ENCODE peak calls at places on chromosomes 3 and 15, in six cellular contexts. G is foreskin fibroblast, D is ovary, P is A549, K is left lung, J is right cardiac atrium. E is an unnamed sample.

GRCh38 chr3:129022114-129022994 is 21.2 kb downstream of the EFCC1 start:
- DNase-seq in G (peak; percentile 21), D (peak; percentile 86), P (no peak), K (peak; percentile 69), J (peak; percentile 90), E (no peak)

GRCh38 chr3:35664460-35664919 is 25.2 kb downstream of the ARPP21 start:
- DNase-seq in G (no peak), D (peak; percentile 11), P (no peak), K (peak; percentile 35), J (peak; percentile 81), E (peak; percentile 20)

GRCh38 chr3:51942603-51943450 is 664 bp downstream of the PARP3 start:
- DNase-seq in G (peak; percentile 74), D (peak; percentile 52), P (peak; percentile 60), K (peak; percentile 69), J (peak; percentile 83), E (peak; percentile 65)

GRCh38 chr3:141360888-141361598 is 7.3 kb upstream of the ZBTB38 start:
- DNase-seq in G (peak; percentile 81), D (no peak), P (peak; percentile 95), K (no peak), J (no peak), E (peak; percentile 43)

GRCh38 chr3:190024912-190025311 is 95.8 kb downstream of the P3H2 start:
- DNase-seq in G (no peak), D (no peak), P (no peak), K (no peak), J (no peak), E (no peak)

GRCh38 chr3:144085964-144086363 is 114.3 kb downstream of the DIPK2A start:
- DNase-seq in G (peak; percentile 14), D (no peak), P (peak; percentile 4), K (no peak), J (no peak), E (no peak)

GRCh38 chr3:148962513-148962912 is 28.8 kb upstream of the GYG1 start:
- DNase-seq in G (peak; percentile 65), D (peak; percentile 37), P (peak; percentile 76), K (no peak), J (no peak), E (no peak)

GRCh38 chr3:126288314-126288713 is 68.9 kb downstream of the KLF15 start:
- DNase-seq in G (no peak), D (no peak), P (no peak), K (no peak), J (peak; percentile 88), E (no peak)

GRCh38 chr3:52983336-52983807 is 62.5 kb downstream of the SFMBT1 start:
- DNase-seq in G (no peak), D (no peak), P (no peak), K (no peak), J (no peak), E (peak; percentile 26)

GRCh38 chr3:139288266-139288821 is 55.5 kb upstream of the MRPS22 start:
- DNase-seq in G (peak; percentile 57), D (peak; percentile 67), P (no peak), K (no peak), J (peak; percentile 66), E (no peak)

GRCh38 chr15:101111570-101112262 is 140.1 kb downstream of the CHSY1 start:
- DNase-seq in G (no peak), D (no peak), P (no peak), K (no peak), J (no peak), E (no peak)

GRCh38 chr15:101765772-101766456 is 37.4 kb upstream of the OR4F6 start:
- DNase-seq in G (no peak), D (no peak), P (no peak), K (no peak), J (no peak), E (no peak)

GRCh38 chr3:12796171-12797123 is at the start of gene CAND2:
- DNase-seq in G (peak; percentile 14), D (peak; percentile 81), P (peak; percentile 37), K (peak; percentile 57), J (peak; percentile 93), E (peak; percentile 50)

GRCh38 chr3:10377148-10377725 is 56.3 kb upstream of the SEC13 start:
- DNase-seq in G (no peak), D (no peak), P (no peak), K (no peak), J (peak; percentile 66), E (no peak)

GRCh38 chr3:158652463-158652862 is 8.1 kb downstream of the GFM1 start:
- DNase-seq in G (no peak), D (no peak), P (peak; percentile 31), K (no peak), J (no peak), E (no peak)

GRCh38 chr3:133466531-133467386 is 66.9 kb downstream of the BFSP2 start:
- DNase-seq in G (no peak), D (no peak), P (no peak), K (no peak), J (peak; percentile 76), E (peak; percentile 77)

GRCh38 chr3:189799366-189799765 is 168.2 kb downstream of the TP63 start:
- DNase-seq in G (no peak), D (no peak), P (no peak), K (no peak), J (no peak), E (no peak)

GRCh38 chr3:53703630-53704362 is 142.4 kb downstream of the CHDH start:
- DNase-seq in G (no peak), D (no peak), P (no peak), K (no peak), J (no peak), E (no peak)

GRCh38 chr15:86079491-86080266 is at the start of gene AGBL1:
- DNase-seq in G (no peak), D (no peak), P (no peak), K (peak; percentile 56), J (no peak), E (no peak)

GRCh38 chr15:48559270-48559669 is 86.2 kb downstream of the FBN1 start:
- DNase-seq in G (peak; percentile 88), D (peak; percentile 70), P (no peak), K (peak; percentile 36), J (peak; percentile 51), E (no peak)

GRCh38 chr3:129240436-129240835 is 9.0 kb upstream of the COPG1 start:
- DNase-seq in G (peak; percentile 42), D (no peak), P (no peak), K (peak; percentile 44), J (no peak), E (no peak)

GRCh38 chr3:100880845-100881244 is 112.4 kb downstream of the ABI3BP start:
- DNase-seq in G (peak; percentile 56), D (no peak), P (no peak), K (no peak), J (no peak), E (no peak)

GRCh38 chr3:108182339-108182738 is 39.9 kb downstream of the IFT57 start:
- DNase-seq in G (no peak), D (no peak), P (no peak), K (no peak), J (no peak), E (no peak)

GRCh38 chr15:69758291-69758771 is 305.7 kb downstream of the RPLP1 start:
- DNase-seq in G (peak; percentile 67), D (no peak), P (no peak), K (no peak), J (no peak), E (no peak)

GRCh38 chr15:80948651-80949292 is 40.8 kb downstream of the MESD start:
- DNase-seq in G (no peak), D (no peak), P (no peak), K (no peak), J (no peak), E (no peak)
- H3K4me3 ChIP-seq in G (no peak overlapping the region), D (no peak overlapping the region), P (no peak overlapping the region), K (no peak overlapping the region), J (no peak overlapping the region), E (no peak overlapping the region)

GRCh38 chr3:86993704-86994103 is 2.8 kb upstream of the VGLL3 start:
- DNase-seq in G (peak; percentile 73), D (no peak), P (peak; percentile 83), K (no peak), J (no peak), E (no peak)

GRCh38 chr3:86990171-86990733 is 697 bp downstream of the VGLL3 start:
- DNase-seq in G (no peak), D (peak; percentile 38), P (peak; percentile 53), K (no peak), J (peak; percentile 50), E (no peak)

GRCh38 chr3:86991482-86991815 is 500 bp upstream of the VGLL3 start:
- DNase-seq in G (no peak), D (no peak), P (no peak), K (no peak), J (no peak), E (no peak)

GRCh38 chr3:86990734-86991481 is at the start of gene VGLL3:
- DNase-seq in G (peak; percentile 88), D (peak; percentile 81), P (peak; percentile 86), K (peak; percentile 74), J (peak; percentile 92), E (no peak)

DNA sequence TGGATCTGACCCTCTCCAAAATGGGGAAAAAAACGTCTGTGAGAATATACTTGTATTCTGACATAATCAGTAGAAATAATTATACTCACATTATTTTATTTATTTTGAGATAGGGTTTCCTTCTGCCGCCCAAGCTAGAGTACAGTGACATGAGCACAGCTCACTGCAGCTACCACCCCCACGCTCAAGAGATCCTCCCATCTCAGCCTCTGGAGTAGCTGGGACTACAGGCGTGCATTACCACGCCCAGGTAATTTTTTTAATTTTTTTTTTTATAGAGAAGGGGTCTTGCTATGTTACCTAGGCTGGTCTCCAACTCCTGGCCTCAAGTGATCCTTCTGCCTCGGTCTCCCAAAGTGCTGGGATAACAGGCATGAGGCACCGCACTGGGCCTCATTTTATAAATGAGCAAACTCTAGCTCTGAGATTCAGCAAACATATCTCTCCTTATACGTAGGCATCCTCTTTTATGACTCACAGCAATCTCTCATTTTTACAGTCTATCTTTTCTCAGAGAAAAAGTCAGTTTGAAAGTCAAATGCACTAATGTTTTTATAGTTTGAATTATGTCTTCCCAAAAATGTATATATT is 986 bp upstream of the VGLL3 start:
- DNase-seq in G (no peak), D (no peak), P (peak; percentile 45), K (no peak), J (peak; percentile 39), E (no peak)
- H3K4me3 ChIP-seq in G (peak overlapping the region; percentile 91), D (no peak overlapping the region), P (peak overlapping the region; percentile 84), K (peak overlapping the region; percentile 45), J (peak overlapping the region; percentile 48), E (no peak overlapping the region)

GRCh38 chr15:38559131-38559530 is 5.5 kb downstream of the RASGRP1 start:
- DNase-seq in G (no peak), D (no peak), P (no peak), K (no peak), J (no peak), E (no peak)
- H3K4me3 ChIP-seq in G (no peak overlapping the region), D (no peak overlapping the region), P (no peak overlapping the region), K (no peak overlapping the region), J (no peak overlapping the region), E (no peak overlapping the region)

GRCh38 chr3:177358085-177358967 is 161.0 kb upstream of the TBL1XR1 start:
- DNase-seq in G (peak; percentile 47), D (peak; percentile 50), P (peak; percentile 92), K (peak; percentile 88), J (peak; percentile 86), E (peak; percentile 78)
- H3K4me3 ChIP-seq in G (no peak overlapping the region), D (no peak overlapping the region), P (peak overlapping the region; percentile 27), K (no peak overlapping the region), J (no peak overlapping the region), E (peak overlapping the region; percentile 35)

E was measured in GM06990.